ENCODE peak calls at places on chromosomes 1 and 21, in five cellular contexts. Y is brain microvascular endothelial cell; F is CD8-positive, alpha-beta T cell; U is WTC11; J is Calu3. Z is an unnamed sample.

GRCh38 chr1:18282851-18283600 is 175.4 kb downstream of the IGSF21 start:
- DNase-seq in F (no peak), U (peak), Y (no peak), J (no peak), Z (no peak)

GRCh38 chr1:214976665-214977064 is 105.9 kb upstream of the KCNK2 start:
- DNase-seq in Y (no peak), J (no peak), F (no peak), U (no peak), Z (no peak)

GRCh38 chr21:39612233-39613028 is at the start of gene B3GALT5:
- DNase-seq in F (no peak), J (peak), Y (no peak), U (peak), Z (no peak)

GRCh38 chr21:25827513-25827912 is 92.7 kb downstream of the GABPA start:
- DNase-seq in Y (no peak), U (no peak), F (no peak), J (no peak), Z (no peak)

GRCh38 chr1:152397474-152397873 is 16.6 kb downstream of the CRNN start:
- DNase-seq in F (no peak), J (no peak), U (no peak), Y (no peak), Z (no peak)

GRCh38 chr1:222546548-222547259 is 1.2 kb downstream of the HHIPL2 start:
- DNase-seq in F (no peak), U (no peak), J (peak), Y (peak), Z (peak)

GRCh38 chr1:242199861-242200458 is 201.1 kb upstream of the MAP1LC3C start:
- DNase-seq in J (no peak), Y (no peak), U (no peak), F (no peak), Z (no peak)

GRCh38 chr21:39033878-39034589 is 149.2 kb downstream of the PSMG1 start:
- DNase-seq in U (no peak), F (no peak), Y (peak), J (peak), Z (peak)

GRCh38 chr1:10450156-10450801 is 448 bp downstream of the CORT start:
- DNase-seq in U (no peak), J (no peak), F (no peak), Y (no peak), Z (no peak)

GRCh38 chr1:97307151-97307550 is 585.6 kb downstream of the PTBP2 start:
- DNase-seq in Y (no peak), F (no peak), J (no peak), U (no peak), Z (no peak)

GRCh38 chr1:196295766-196296165 is 312.5 kb downstream of the KCNT2 start:
- DNase-seq in F (no peak), J (no peak), Y (no peak), U (no peak), Z (no peak)

GRCh38 chr1:200184196-200184595 is 156.7 kb downstream of the NR5A2 start:
- DNase-seq in Y (no peak), F (no peak), J (peak), U (no peak), Z (peak)

GRCh38 chr1:47978486-47978885 is 18.7 kb downstream of the TRABD2B start:
- DNase-seq in J (no peak), U (no peak), Y (no peak), F (no peak), Z (no peak)

GRCh38 chr1:212990276-212990675 is 25.4 kb downstream of the ANGEL2 start:
- DNase-seq in U (no peak), J (no peak), F (no peak), Y (no peak), Z (no peak)

GRCh38 chr1:40310983-40311642 is 6.0 kb downstream of the COL9A2 start:
- DNase-seq in F (no peak), Y (no peak), U (peak), J (no peak), Z (no peak)

GRCh38 chr1:150272379-150272840 is at the start of gene C1orf54:
- DNase-seq in J (no peak), U (peak), Y (peak), F (no peak), Z (no peak)

GRCh38 chr1:54837002-54837853 is 36.1 kb upstream of the TTC22 start:
- DNase-seq in F (no peak), Y (no peak), J (no peak), U (no peak), Z (no peak)

GRCh38 chr1:147316968-147317367 is 74.5 kb downstream of the CHD1L start:
- DNase-seq in U (no peak), F (no peak), Y (no peak), J (no peak), Z (no peak)

GRCh38 chr1:212962509-212962908 is 12.2 kb downstream of the VASH2 start:
- DNase-seq in F (no peak), J (no peak), Y (no peak), U (no peak), Z (no peak)

GRCh38 chr1:110960777-110961420 is 2.8 kb downstream of the LRIF1 start:
- DNase-seq in Y (no peak), F (no peak), J (no peak), U (no peak), Z (no peak)

GRCh38 chr1:110963666-110964399 is at the start of gene LRIF1:
- DNase-seq in Y (peak), J (peak), F (peak), U (peak), Z (peak)

GRCh38 chr1:110961902-110962301 is 1.8 kb downstream of the LRIF1 start:
- DNase-seq in U (no peak), Y (no peak), J (no peak), F (no peak), Z (no peak)

GRCh38 chr1:110964400-110964903 is 730 bp upstream of the LRIF1 start:
- DNase-seq in U (no peak), J (no peak), F (no peak), Y (no peak), Z (no peak)

DNA sequence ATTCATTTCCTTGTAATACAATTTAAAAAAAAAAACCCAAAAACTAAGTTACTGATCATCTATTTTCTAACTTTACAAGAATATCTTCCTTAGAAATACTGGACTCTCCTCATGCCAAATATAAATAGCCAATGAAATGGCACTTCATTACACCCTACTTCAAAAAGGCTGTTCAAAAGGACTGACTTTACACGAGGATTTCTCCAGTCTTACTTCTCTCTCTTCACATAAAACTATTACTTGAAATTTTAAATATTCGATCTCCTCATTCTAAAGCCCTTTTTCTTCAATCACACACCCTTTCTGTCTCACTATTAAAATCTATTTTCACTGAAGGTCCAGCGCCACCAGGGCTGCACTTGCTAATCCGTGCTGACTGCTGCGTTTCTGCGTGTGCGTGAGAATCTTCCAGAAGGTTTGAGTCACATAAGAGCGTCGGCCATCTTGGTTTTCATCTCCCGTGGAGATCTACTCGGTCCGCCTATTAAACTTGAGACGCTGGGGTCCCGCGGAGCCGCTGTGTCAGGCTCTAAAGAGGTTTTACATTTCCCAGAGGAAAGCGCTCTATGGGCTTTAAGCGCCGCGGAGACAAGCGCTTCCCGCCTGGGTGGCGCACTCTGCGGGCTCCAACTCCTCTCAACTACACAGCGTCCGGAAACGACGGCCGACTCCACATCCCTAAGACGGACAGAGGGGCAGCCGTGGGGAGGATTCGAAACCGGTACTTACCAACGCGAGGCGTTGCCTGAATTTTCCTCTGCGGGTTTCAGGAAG is 643 bp downstream of the LRIF1 start:
- DNase-seq in Y (peak), U (peak), J (peak), F (peak), Z (peak)
- TF ChIP-seq CTCF in Y (no peak), U (no peak), J (no peak), F (no peak), Z (peak)

DNA sequence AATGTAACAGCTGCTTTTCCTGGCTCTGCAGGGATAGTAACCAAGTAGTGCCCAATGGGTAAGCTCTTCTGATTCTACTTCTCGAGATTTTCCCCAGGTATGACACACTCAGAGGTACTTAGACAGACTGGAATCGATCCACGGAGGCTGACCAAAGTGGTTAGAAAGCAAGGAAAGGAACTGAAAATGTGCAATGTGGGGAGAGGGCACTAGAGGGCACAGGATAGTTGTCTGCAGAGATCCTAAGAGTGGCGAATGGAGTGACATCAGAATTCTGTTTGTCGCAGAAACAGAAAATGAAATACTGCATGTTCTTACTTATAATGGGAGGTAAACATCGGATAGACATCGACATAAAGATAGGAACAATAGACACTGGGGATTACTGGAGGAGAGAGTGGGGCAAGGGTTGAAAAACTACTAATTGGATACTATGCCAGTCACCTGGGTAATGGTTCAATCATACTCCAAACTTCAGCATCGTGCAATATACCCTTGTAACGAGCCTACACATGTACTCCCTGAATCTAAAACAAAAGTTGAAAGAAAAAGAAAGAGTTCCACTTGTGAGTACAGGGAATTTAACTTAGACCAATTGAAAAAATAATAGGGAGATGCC is 23.3 kb downstream of the CYP2J2 start:
- DNase-seq in U (peak), J (peak), F (no peak), Y (peak), Z (no peak)
- TF ChIP-seq CTCF in U (peak), J (peak), F (no peak), Y (peak), Z (peak)

GRCh38 chr1:167515893-167516321 is 2.4 kb downstream of the CD247 start:
- DNase-seq in F (no peak), Y (no peak), U (no peak), J (no peak), Z (no peak)
- TF ChIP-seq CTCF in F (no peak), Y (no peak), U (no peak), J (no peak), Z (no peak)

DNA sequence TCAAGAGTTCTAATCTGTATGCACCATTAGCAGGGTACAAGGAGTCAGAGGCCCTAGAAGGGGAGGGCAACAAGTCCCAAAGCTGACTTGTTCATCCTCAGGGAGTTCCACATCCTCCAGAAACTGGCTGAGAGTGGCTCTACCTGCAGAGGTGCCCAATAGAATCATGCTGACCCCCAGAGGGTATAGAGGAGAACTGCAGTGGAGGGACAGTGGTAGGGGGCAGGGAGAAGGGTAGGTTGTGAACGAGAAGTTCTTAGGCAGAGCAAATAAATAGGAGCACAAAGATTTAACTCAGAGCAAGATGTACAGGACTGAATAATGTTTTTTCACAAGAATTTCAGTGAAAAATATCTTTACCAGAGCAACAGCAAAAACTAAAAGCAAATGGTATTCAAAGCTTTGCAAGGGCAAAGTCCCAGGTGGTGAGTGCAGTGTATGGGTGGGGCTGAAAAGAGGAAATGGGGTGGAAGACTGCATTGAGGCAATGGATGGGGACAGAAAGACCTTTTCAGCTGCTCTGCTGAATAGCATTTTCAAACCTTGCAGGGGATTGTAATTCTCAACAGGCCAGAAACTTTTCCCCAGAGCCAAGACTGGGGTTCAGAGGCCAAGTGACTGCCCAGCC is 3.1 kb downstream of the FCRL2 start:
- DNase-seq in U (peak), F (peak), J (peak), Y (no peak), Z (peak)
- TF ChIP-seq CTCF in U (peak), F (no peak), J (peak), Y (no peak), Z (peak)

GRCh38 chr1:43994794-43995790 is 3.7 kb downstream of the CCDC24 start:
- DNase-seq in U (peak), Y (no peak), F (no peak), J (peak), Z (no peak)
- TF ChIP-seq CTCF in U (no peak), Y (peak), F (no peak), J (no peak), Z (peak)

GRCh38 chr1:201309420-201309819 is 26.1 kb downstream of the PKP1 start:
- DNase-seq in Y (peak), J (peak), F (no peak), U (peak), Z (peak)
- TF ChIP-seq CTCF in Y (peak), J (no peak), F (no peak), U (no peak), Z (peak)